ENCODE peak calls at places on chromosomes 16 and 17, in nine cellular contexts. One of them, this sample, is unnamed.

GRCh38 chr16:78551487-78552085 is 452.1 kb downstream of the WWOX start:
- DNase-seq in H7: peak; percentile 79
- DNase-seq in fibroblast of pulmonary artery: no peak
- DNase-seq in CD8-positive, alpha-beta memory T cell: no peak
- DNase-seq in breast epithelium: no peak
- DNase-seq in esophagus muscularis mucosa: no peak
- DNase-seq in ascending aorta: no peak
- DNase-seq in left ventricle myocardium inferior: no peak
- DNase-seq in Caco-2: no peak
- DNase-seq in this sample: no peak

GRCh38 chr17:35254107-35254802 is 11.4 kb downstream of the SLFN5 start:
- DNase-seq in Caco-2: no peak
- DNase-seq in esophagus muscularis mucosa: peak; percentile 95
- DNase-seq in H7: no peak
- DNase-seq in breast epithelium: peak; percentile 60
- DNase-seq in left ventricle myocardium inferior: no peak
- DNase-seq in CD8-positive, alpha-beta memory T cell: no peak
- DNase-seq in ascending aorta: peak; percentile 92
- DNase-seq in fibroblast of pulmonary artery: peak; percentile 99
- DNase-seq in this sample: peak; percentile 99

GRCh38 chr16:64858076-64858475 is 263.8 kb downstream of the CDH11 start:
- DNase-seq in left ventricle myocardium inferior: no peak
- DNase-seq in esophagus muscularis mucosa: no peak
- DNase-seq in breast epithelium: no peak
- DNase-seq in Caco-2: no peak
- DNase-seq in CD8-positive, alpha-beta memory T cell: no peak
- DNase-seq in fibroblast of pulmonary artery: no peak
- DNase-seq in H7: no peak
- DNase-seq in ascending aorta: no peak
- DNase-seq in this sample: no peak

GRCh38 chr17:40536731-40537171 is 28.5 kb downstream of the CCR7 start:
- DNase-seq in esophagus muscularis mucosa: no peak
- DNase-seq in Caco-2: no peak
- DNase-seq in H7: no peak
- DNase-seq in fibroblast of pulmonary artery: peak; percentile 77
- DNase-seq in breast epithelium: peak; percentile 92
- DNase-seq in ascending aorta: peak; percentile 77
- DNase-seq in CD8-positive, alpha-beta memory T cell: no peak
- DNase-seq in left ventricle myocardium inferior: no peak
- DNase-seq in this sample: peak; percentile 78

GRCh38 chr16:68113059-68113757 is 28.0 kb downstream of the NFATC3 start:
- DNase-seq in esophagus muscularis mucosa: no peak
- DNase-seq in left ventricle myocardium inferior: no peak
- DNase-seq in ascending aorta: no peak
- DNase-seq in fibroblast of pulmonary artery: no peak
- DNase-seq in H7: no peak
- DNase-seq in Caco-2: no peak
- DNase-seq in CD8-positive, alpha-beta memory T cell: no peak
- DNase-seq in breast epithelium: no peak
- DNase-seq in this sample: no peak

GRCh38 chr17:77786740-77787505 is 171.6 kb upstream of the TNRC6C start:
- DNase-seq in H7: peak; percentile 79
- DNase-seq in fibroblast of pulmonary artery: no peak
- DNase-seq in esophagus muscularis mucosa: no peak
- DNase-seq in left ventricle myocardium inferior: no peak
- DNase-seq in breast epithelium: no peak
- DNase-seq in ascending aorta: no peak
- DNase-seq in Caco-2: no peak
- DNase-seq in CD8-positive, alpha-beta memory T cell: no peak
- DNase-seq in this sample: no peak

GRCh38 chr17:47864791-47865216 is 13.8 kb upstream of the SP6 start:
- DNase-seq in breast epithelium: peak; percentile 84
- DNase-seq in Caco-2: no peak
- DNase-seq in left ventricle myocardium inferior: no peak
- DNase-seq in ascending aorta: no peak
- DNase-seq in fibroblast of pulmonary artery: no peak
- DNase-seq in esophagus muscularis mucosa: no peak
- DNase-seq in CD8-positive, alpha-beta memory T cell: no peak
- DNase-seq in H7: no peak
- DNase-seq in this sample: no peak

GRCh38 chr16:85541181-85541580 is 71.9 kb upstream of the GSE1 start:
- DNase-seq in breast epithelium: no peak
- DNase-seq in Caco-2: no peak
- DNase-seq in ascending aorta: no peak
- DNase-seq in CD8-positive, alpha-beta memory T cell: no peak
- DNase-seq in fibroblast of pulmonary artery: no peak
- DNase-seq in left ventricle myocardium inferior: no peak
- DNase-seq in esophagus muscularis mucosa: no peak
- DNase-seq in H7: no peak
- DNase-seq in this sample: no peak

GRCh38 chr16:57810197-57811024 is 8.1 kb upstream of the KIFC3 start:
- DNase-seq in esophagus muscularis mucosa: no peak
- DNase-seq in fibroblast of pulmonary artery: peak; percentile 88
- DNase-seq in ascending aorta: peak; percentile 86
- DNase-seq in H7: peak; percentile 71
- DNase-seq in breast epithelium: peak; percentile 78
- DNase-seq in left ventricle myocardium inferior: peak; percentile 75
- DNase-seq in Caco-2: peak; percentile 97
- DNase-seq in CD8-positive, alpha-beta memory T cell: peak; percentile 81
- DNase-seq in this sample: no peak

GRCh38 chr16:59385953-59386352 is 651.8 kb upstream of the GOT2 start:
- DNase-seq in breast epithelium: peak; percentile 27
- DNase-seq in ascending aorta: no peak
- DNase-seq in esophagus muscularis mucosa: peak; percentile 82
- DNase-seq in fibroblast of pulmonary artery: peak; percentile 43
- DNase-seq in CD8-positive, alpha-beta memory T cell: no peak
- DNase-seq in H7: no peak
- DNase-seq in Caco-2: no peak
- DNase-seq in left ventricle myocardium inferior: no peak
- DNase-seq in this sample: peak; percentile 2

GRCh38 chr17:53150101-53150698 is 672.5 kb upstream of the KIF2B start:
- DNase-seq in esophagus muscularis mucosa: no peak
- DNase-seq in Caco-2: no peak
- DNase-seq in left ventricle myocardium inferior: no peak
- DNase-seq in fibroblast of pulmonary artery: peak; percentile 3
- DNase-seq in CD8-positive, alpha-beta memory T cell: no peak
- DNase-seq in ascending aorta: no peak
- DNase-seq in breast epithelium: no peak
- DNase-seq in H7: peak; percentile 8
- DNase-seq in this sample: no peak
- H3K4me3 ChIP-seq in esophagus muscularis mucosa: no peak overlapping the region
- H3K4me3 ChIP-seq in Caco-2: no peak overlapping the region
- H3K4me3 ChIP-seq in left ventricle myocardium inferior: no peak overlapping the region
- H3K4me3 ChIP-seq in fibroblast of pulmonary artery: no peak overlapping the region
- H3K4me3 ChIP-seq in CD8-positive, alpha-beta memory T cell: no peak overlapping the region
- H3K4me3 ChIP-seq in ascending aorta: no peak overlapping the region
- H3K4me3 ChIP-seq in breast epithelium: no peak overlapping the region
- H3K4me3 ChIP-seq in H7: no peak overlapping the region
- H3K4me3 ChIP-seq in this sample: no peak overlapping the region

DNA sequence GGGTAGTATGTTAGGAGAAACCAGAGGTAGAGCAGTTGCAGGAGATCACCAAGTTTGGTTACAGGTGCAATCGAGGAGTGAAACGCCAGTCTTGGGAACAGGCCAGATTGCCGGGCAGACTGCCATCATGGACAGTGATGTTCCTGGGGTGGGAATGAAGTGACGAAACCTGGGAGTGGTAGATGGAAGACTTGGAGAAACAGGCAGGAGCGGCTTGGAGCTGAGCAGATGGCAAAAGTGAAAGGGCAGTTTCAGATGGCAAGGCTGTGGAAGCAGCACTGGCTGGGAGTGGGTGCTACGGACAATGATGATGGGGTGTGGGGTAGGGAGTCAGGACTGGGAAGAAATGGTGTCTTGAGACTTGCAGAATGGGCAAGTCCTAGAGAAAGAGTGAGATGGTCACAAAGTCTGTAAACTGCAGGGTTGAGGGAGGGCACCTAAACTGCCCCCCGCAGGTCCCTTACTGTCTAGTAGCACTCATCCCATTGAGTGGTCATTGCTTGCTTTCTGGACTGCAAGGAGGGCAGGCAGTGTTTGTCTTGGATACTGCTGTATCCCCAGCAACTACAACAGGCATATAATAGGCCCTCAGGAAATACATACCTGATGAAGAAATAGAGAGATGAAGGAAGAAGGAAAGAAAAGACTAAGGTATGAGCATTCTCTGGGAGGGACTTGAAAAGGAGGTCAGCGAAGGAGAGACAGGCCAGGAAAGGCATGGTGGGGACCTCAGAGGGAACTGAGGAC is 29.5 kb upstream of the ULK2 start:
- DNase-seq in fibroblast of pulmonary artery: peak; percentile 48
- DNase-seq in breast epithelium: peak; percentile 45
- DNase-seq in ascending aorta: no peak
- DNase-seq in CD8-positive, alpha-beta memory T cell: no peak
- DNase-seq in Caco-2: no peak
- DNase-seq in left ventricle myocardium inferior: peak; percentile 53
- DNase-seq in H7: no peak
- DNase-seq in esophagus muscularis mucosa: no peak
- DNase-seq in this sample: no peak
- H3K4me3 ChIP-seq in fibroblast of pulmonary artery: no peak overlapping the region
- H3K4me3 ChIP-seq in breast epithelium: no peak overlapping the region
- H3K4me3 ChIP-seq in ascending aorta: no peak overlapping the region
- H3K4me3 ChIP-seq in CD8-positive, alpha-beta memory T cell: no peak overlapping the region
- H3K4me3 ChIP-seq in Caco-2: no peak overlapping the region
- H3K4me3 ChIP-seq in left ventricle myocardium inferior: no peak overlapping the region
- H3K4me3 ChIP-seq in H7: no peak overlapping the region
- H3K4me3 ChIP-seq in esophagus muscularis mucosa: no peak overlapping the region
- H3K4me3 ChIP-seq in this sample: no peak overlapping the region

DNA sequence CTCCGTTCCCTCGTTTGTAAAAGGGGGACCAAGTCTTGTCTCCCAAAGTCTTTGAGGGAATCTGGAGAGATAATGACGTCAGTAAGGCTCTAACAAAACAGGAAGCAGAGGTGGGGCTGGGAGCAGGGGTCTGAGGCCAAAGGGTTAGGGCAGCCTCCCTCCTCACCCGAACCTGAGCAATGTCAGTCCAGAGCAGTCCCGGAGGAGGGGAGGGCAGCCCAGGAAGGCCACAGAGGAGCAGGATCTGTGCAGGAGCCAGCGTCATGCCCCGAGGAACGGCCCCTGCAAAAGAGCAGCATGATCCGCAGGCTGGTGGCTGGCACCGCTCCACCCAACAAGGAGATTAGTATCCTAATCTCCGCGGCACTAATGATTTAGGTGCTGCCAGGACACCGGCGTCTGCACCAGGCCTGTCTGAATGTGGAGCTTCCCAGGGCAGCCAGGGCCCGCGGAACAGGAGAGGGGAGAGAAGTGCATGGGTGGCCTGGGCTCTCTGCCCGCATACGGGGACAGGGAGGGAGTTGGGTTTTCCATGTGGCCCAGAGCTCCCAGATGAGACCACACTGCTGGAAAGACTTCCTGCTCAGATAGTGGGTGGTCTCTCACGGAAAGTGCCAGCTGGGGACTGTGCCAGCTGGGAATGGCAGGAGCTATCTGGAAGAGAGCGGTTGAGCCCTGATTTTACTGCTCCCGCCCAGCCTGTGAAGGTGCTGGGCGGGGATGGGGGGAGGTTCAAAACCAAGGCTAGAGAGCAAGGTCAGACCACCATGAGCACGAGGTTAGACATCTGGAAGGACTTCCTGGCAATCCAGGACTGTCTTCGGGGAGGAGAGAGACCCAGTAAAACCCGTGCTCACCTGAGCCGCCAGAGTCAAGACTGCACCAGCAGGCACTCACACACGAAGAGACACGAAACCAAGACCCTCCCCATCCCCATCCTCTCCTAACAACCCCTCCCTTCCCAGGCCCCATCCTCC is 11.0 kb upstream of the KRT17 start:
- DNase-seq in H7: peak; percentile 72
- DNase-seq in breast epithelium: no peak
- DNase-seq in ascending aorta: no peak
- DNase-seq in fibroblast of pulmonary artery: no peak
- DNase-seq in Caco-2: no peak
- DNase-seq in CD8-positive, alpha-beta memory T cell: no peak
- DNase-seq in left ventricle myocardium inferior: peak; percentile 51
- DNase-seq in esophagus muscularis mucosa: no peak
- DNase-seq in this sample: no peak
- H3K4me3 ChIP-seq in H7: no peak overlapping the region
- H3K4me3 ChIP-seq in breast epithelium: peak overlapping the region; percentile 52
- H3K4me3 ChIP-seq in ascending aorta: no peak overlapping the region
- H3K4me3 ChIP-seq in fibroblast of pulmonary artery: no peak overlapping the region
- H3K4me3 ChIP-seq in Caco-2: no peak overlapping the region
- H3K4me3 ChIP-seq in CD8-positive, alpha-beta memory T cell: no peak overlapping the region
- H3K4me3 ChIP-seq in left ventricle myocardium inferior: peak overlapping the region; percentile 31
- H3K4me3 ChIP-seq in esophagus muscularis mucosa: no peak overlapping the region
- H3K4me3 ChIP-seq in this sample: no peak overlapping the region

GRCh38 chr17:7129311-7129710 is 14.7 kb upstream of the ASGR2 start:
- DNase-seq in CD8-positive, alpha-beta memory T cell: no peak
- DNase-seq in H7: no peak
- DNase-seq in ascending aorta: no peak
- DNase-seq in fibroblast of pulmonary artery: no peak
- DNase-seq in breast epithelium: no peak
- DNase-seq in Caco-2: no peak
- DNase-seq in left ventricle myocardium inferior: no peak
- DNase-seq in esophagus muscularis mucosa: no peak
- DNase-seq in this sample: no peak

GRCh38 chr17:7133424-7133823 is 18.8 kb upstream of the ASGR2 start:
- DNase-seq in CD8-positive, alpha-beta memory T cell: peak; percentile 1
- DNase-seq in H7: peak; percentile 70
- DNase-seq in left ventricle myocardium inferior: peak; percentile 39
- DNase-seq in esophagus muscularis mucosa: no peak
- DNase-seq in ascending aorta: peak; percentile 73
- DNase-seq in fibroblast of pulmonary artery: no peak
- DNase-seq in Caco-2: no peak
- DNase-seq in breast epithelium: no peak
- DNase-seq in this sample: no peak

GRCh38 chr17:7130626-7131467 is 16.2 kb upstream of the ASGR2 start:
- DNase-seq in fibroblast of pulmonary artery: no peak
- DNase-seq in breast epithelium: no peak
- DNase-seq in left ventricle myocardium inferior: no peak
- DNase-seq in CD8-positive, alpha-beta memory T cell: no peak
- DNase-seq in Caco-2: no peak
- DNase-seq in esophagus muscularis mucosa: no peak
- DNase-seq in ascending aorta: no peak
- DNase-seq in H7: peak; percentile 62
- DNase-seq in this sample: no peak

GRCh38 chr17:7133916-7134315 is 19.3 kb upstream of the ASGR2 start:
- DNase-seq in left ventricle myocardium inferior: no peak
- DNase-seq in ascending aorta: no peak
- DNase-seq in CD8-positive, alpha-beta memory T cell: no peak
- DNase-seq in Caco-2: no peak
- DNase-seq in H7: peak; percentile 61
- DNase-seq in breast epithelium: no peak
- DNase-seq in fibroblast of pulmonary artery: no peak
- DNase-seq in esophagus muscularis mucosa: no peak
- DNase-seq in this sample: no peak

DNA sequence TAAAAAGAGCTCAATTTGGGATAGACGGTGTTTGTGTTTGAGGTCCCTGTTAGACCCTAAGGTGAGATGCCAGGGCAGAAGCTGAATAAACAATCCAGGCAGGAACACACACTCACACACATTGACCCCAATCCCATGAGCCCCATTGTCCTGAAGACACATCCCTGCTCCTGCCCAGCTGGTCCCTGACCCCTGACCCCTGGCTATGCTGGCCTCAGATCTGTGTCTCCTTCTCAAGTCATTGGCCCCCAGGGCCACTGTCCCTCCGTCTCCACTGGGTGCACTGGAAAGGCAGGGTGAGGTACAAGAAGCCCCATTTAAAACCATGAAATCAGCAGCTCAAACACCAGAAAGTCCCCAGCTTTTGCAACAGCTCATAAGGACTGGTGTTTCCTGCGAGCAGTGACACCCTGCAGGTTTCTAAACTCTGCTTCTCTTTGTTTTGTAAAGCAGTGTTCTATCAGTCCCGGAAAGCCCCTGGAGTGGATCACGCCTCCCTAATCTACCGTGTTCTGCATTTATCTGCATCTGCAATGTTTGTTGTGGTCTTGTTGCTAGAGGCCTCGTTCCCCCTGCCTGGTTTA is 18.0 kb upstream of the ASGR2 start:
- DNase-seq in CD8-positive, alpha-beta memory T cell: peak; percentile 35
- DNase-seq in Caco-2: no peak
- DNase-seq in H7: peak; percentile 90
- DNase-seq in esophagus muscularis mucosa: no peak
- DNase-seq in fibroblast of pulmonary artery: peak; percentile 58
- DNase-seq in ascending aorta: no peak
- DNase-seq in breast epithelium: no peak
- DNase-seq in left ventricle myocardium inferior: no peak
- DNase-seq in this sample: no peak
- H3K4me3 ChIP-seq in CD8-positive, alpha-beta memory T cell: peak overlapping the region; percentile 7
- H3K4me3 ChIP-seq in Caco-2: no peak overlapping the region
- H3K4me3 ChIP-seq in H7: no peak overlapping the region
- H3K4me3 ChIP-seq in esophagus muscularis mucosa: no peak overlapping the region
- H3K4me3 ChIP-seq in fibroblast of pulmonary artery: no peak overlapping the region
- H3K4me3 ChIP-seq in ascending aorta: no peak overlapping the region
- H3K4me3 ChIP-seq in breast epithelium: no peak overlapping the region
- H3K4me3 ChIP-seq in left ventricle myocardium inferior: peak overlapping the region; percentile 40
- H3K4me3 ChIP-seq in this sample: no peak overlapping the region

This sample was measured in fibroblast of the aortic adventitia.